ENCODE peak calls at places on chromosomes 12 and 14, in seven cellular contexts. M is mesendoderm, P is IMR-90, V is neuronal stem cell, D is mesenchymal stem cell, I is H9, S is H1. U is an unnamed sample.

GRCh38 chr14:56718312-56718711 is 92.0 kb downstream of the OTX2 start:
- DNase-seq in M (no peak), P (no peak), V (no peak), D (no peak), I (no peak), S (no peak), U (no peak)

GRCh38 chr12:2359725-2360629 is 307.2 kb downstream of the CACNA1C start:
- DNase-seq in M (no peak), P (no peak), V (no peak), D (no peak), I (no peak), S (no peak), U (no peak)

GRCh38 chr14:36874396-36875138 is 212.9 kb downstream of the PAX9 start:
- DNase-seq in M (no peak), P (no peak), V (no peak), D (no peak), I (no peak), S (no peak), U (no peak)

GRCh38 chr12:110661337-110661972 is 27.5 kb downstream of the HVCN1 start:
- DNase-seq in M (no peak), P (no peak), V (no peak), D (no peak), I (no peak), S (no peak), U (peak; percentile 25)

GRCh38 chr12:5565933-5566632 is 134.2 kb downstream of the NTF3 start:
- DNase-seq in M (no peak), P (peak; percentile 73), V (no peak), D (no peak), I (peak; percentile 28), S (peak; percentile 28), U (peak; percentile 80)

GRCh38 chr12:46507766-46508165 is 135.2 kb upstream of the SLC38A2 start:
- DNase-seq in M (no peak), P (no peak), V (no peak), D (no peak), I (no peak), S (no peak), U (no peak)

GRCh38 chr12:131827961-131828534 is at the start of gene MMP17:
- DNase-seq in M (peak; percentile 77), P (peak; percentile 55), V (peak; percentile 72), D (peak; percentile 69), I (peak; percentile 77), S (peak; percentile 77), U (no peak)

GRCh38 chr12:2753536-2753935 is 41.2 kb upstream of the FKBP4 start:
- DNase-seq in M (no peak), P (no peak), V (no peak), D (no peak), I (peak; percentile 46), S (no peak), U (no peak)

GRCh38 chr14:103711516-103712431 is 3.5 kb downstream of the XRCC3 start:
- DNase-seq in M (no peak), P (no peak), V (no peak), D (no peak), I (no peak), S (no peak), U (no peak)

GRCh38 chr14:103581954-103582703 is 19.4 kb downstream of the COA8 start:
- DNase-seq in M (no peak), P (no peak), V (no peak), D (no peak), I (peak; percentile 37), S (no peak), U (peak; percentile 13)

GRCh38 chr12:94172973-94173372 is 24.6 kb downstream of the PLXNC1 start:
- DNase-seq in M (no peak), P (peak; percentile 99), V (no peak), D (peak; percentile 99), I (no peak), S (no peak), U (peak; percentile 94)

GRCh38 chr12:92779902-92780301 is 77.1 kb downstream of the PLEKHG7 start:
- DNase-seq in M (no peak), P (no peak), V (no peak), D (peak; percentile 29), I (no peak), S (no peak), U (no peak)

GRCh38 chr12:125533434-125534029 is 468.3 kb downstream of the AACS start:
- DNase-seq in M (peak; percentile 69), P (no peak), V (peak; percentile 60), D (no peak), I (peak; percentile 89), S (peak; percentile 90), U (no peak)

GRCh38 chr14:65783576-65783975 is 371.0 kb downstream of the FUT8 start:
- DNase-seq in M (no peak), P (no peak), V (no peak), D (no peak), I (no peak), S (no peak), U (no peak)

GRCh38 chr14:103871596-103872480 is 24.5 kb upstream of the PPP1R13B start:
- DNase-seq in M (peak; percentile 64), P (no peak), V (peak; percentile 32), D (no peak), I (peak; percentile 85), S (peak; percentile 90), U (no peak)

GRCh38 chr14:55383039-55383438 is 28.6 kb downstream of the ATG14 start:
- DNase-seq in M (no peak), P (peak; percentile 57), V (no peak), D (peak; percentile 54), I (no peak), S (no peak), U (peak; percentile 59)

GRCh38 chr12:116060765-116061164 is 216.7 kb downstream of the MED13L start:
- DNase-seq in M (no peak), P (peak; percentile 35), V (no peak), D (peak; percentile 58), I (no peak), S (no peak), U (no peak)

GRCh38 chr14:26984318-26985177 is 386.7 kb upstream of the NOVA1 start:
- DNase-seq in M (peak; percentile 74), P (peak; percentile 31), V (peak; percentile 65), D (peak; percentile 68), I (peak; percentile 62), S (peak; percentile 64), U (peak; percentile 64)

GRCh38 chr12:87155616-87156015 is 873.6 kb downstream of the C12orf50 start:
- DNase-seq in M (no peak), P (peak; percentile 46), V (no peak), D (peak; percentile 19), I (no peak), S (no peak), U (peak; percentile 51)

GRCh38 chr12:41621288-41621687 is 433.2 kb downstream of the PDZRN4 start:
- DNase-seq in M (no peak), P (no peak), V (no peak), D (no peak), I (no peak), S (no peak), U (no peak)

GRCh38 chr12:93614917-93615596 is 42.6 kb downstream of the SOCS2 start:
- DNase-seq in M (peak; percentile 89), P (peak; percentile 22), V (no peak), D (no peak), I (no peak), S (no peak), U (no peak)

GRCh38 chr14:30267141-30267540 is 291.8 kb upstream of the G2E3 start:
- DNase-seq in M (no peak), P (peak; percentile 68), V (no peak), D (peak; percentile 33), I (no peak), S (no peak), U (no peak)

GRCh38 chr12:91657016-91657415 is 474.4 kb upstream of the DCN start:
- DNase-seq in M (no peak), P (no peak), V (no peak), D (no peak), I (no peak), S (no peak), U (no peak)

GRCh38 chr12:57461326-57461903 is 1.8 kb downstream of the GLI1 start:
- DNase-seq in M (peak; percentile 93), P (peak; percentile 57), V (peak; percentile 65), D (peak; percentile 72), I (peak; percentile 97), S (peak; percentile 92), U (peak; percentile 38)

GRCh38 chr12:15192721-15193120 is 28.5 kb downstream of the RERG start:
- DNase-seq in M (no peak), P (no peak), V (no peak), D (no peak), I (no peak), S (no peak), U (no peak)

GRCh38 chr14:68671899-68672298 is 121.0 kb downstream of the ZFP36L1 start:
- DNase-seq in M (no peak), P (no peak), V (no peak), D (no peak), I (no peak), S (no peak), U (no peak)
- H3K27ac ChIP-seq in M (no peak overlapping the region), P (no peak overlapping the region), V (no peak overlapping the region), D (no peak overlapping the region), I (no peak overlapping the region), S (no peak overlapping the region), U (no peak overlapping the region)

DNA sequence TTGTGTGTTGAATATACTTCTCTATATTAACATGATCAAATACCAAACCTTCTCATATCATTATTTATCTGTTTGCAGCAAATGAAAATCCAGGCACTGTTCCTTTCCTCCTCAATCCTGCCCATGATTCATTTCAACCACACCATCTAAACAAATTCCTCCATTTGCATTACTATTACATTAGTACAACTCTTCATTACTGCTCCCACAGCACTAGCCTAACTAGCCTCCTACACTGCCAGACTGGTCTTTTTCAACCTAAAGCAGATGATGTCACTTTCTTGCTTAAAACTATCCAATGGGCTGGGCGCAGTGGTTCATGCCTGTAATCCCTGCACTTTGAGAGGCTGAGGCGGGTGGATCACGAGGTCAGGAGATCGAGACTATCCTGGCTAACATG is 117.3 kb upstream of the MYF6 start:
- DNase-seq in M (no peak), P (peak; percentile 89), V (no peak), D (peak; percentile 46), I (no peak), S (no peak), U (peak; percentile 86)
- H3K18ac ChIP-seq in M (no peak overlapping the region), P (peak overlapping the region; percentile 72), V (no peak overlapping the region), D (no peak overlapping the region), I (no peak overlapping the region), S (no peak overlapping the region), U (no peak overlapping the region)

DNA sequence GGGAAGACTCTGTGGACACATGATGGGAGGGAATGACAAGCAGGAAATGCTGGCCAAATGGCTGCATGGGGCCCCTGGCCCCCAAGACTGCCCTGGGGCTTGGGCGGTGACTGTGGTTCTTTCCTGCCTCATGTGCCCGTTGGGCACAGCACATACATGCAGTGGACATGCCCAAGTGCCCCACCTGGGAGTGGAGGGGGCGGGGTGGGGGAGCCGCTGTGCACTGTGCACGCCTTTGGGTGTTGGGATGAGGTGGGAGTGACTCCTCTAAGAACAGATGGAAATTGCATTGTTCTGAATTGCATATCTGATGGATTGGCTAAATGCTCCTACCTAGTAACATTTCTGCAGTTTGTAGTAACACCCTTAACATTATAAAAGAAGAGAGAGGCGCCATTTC is 166.4 kb upstream of the AVPR1A start:
- DNase-seq in M (no peak), P (no peak), V (no peak), D (no peak), I (no peak), S (no peak), U (no peak)
- H2BK5ac ChIP-seq in M (no peak overlapping the region), P (no peak overlapping the region), V (no peak overlapping the region), D (no peak overlapping the region), I (no peak overlapping the region), S (no peak overlapping the region), U (no peak overlapping the region)

DNA sequence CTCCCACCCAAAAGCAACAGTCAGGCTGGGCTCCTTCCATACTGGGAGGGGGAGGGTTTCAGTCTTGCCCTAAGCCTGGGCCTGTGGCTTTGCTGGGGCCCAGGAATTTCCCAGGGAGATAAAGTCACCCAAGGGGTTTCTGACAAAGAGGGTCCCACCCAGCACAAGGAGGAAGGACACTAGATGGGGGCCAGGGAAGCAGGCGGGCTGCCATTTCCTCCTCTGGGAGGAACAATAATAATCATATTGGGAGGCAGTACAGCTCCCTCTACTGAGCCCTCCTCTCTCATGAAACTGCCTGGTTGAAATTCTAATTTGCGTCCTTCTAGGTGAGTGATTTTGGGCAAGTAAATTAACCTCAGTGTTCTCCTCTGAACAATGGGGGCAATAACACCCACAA is 7.9 kb downstream of the SLC8B1 start:
- DNase-seq in M (no peak), P (no peak), V (no peak), D (no peak), I (no peak), S (no peak), U (no peak)
- H3K27ac ChIP-seq in M (no peak overlapping the region), P (peak overlapping the region; percentile 1), V (no peak overlapping the region), D (no peak overlapping the region), I (no peak overlapping the region), S (no peak overlapping the region), U (no peak overlapping the region)